ENCODE peak calls at places on chromosomes 7 and 10, in five cellular contexts. R is retina; J is fibroblast of lung; X is stimulated activated CD4-positive, alpha-beta T cell treated with anti-CD3 and anti-CD28 coated beads, Interleukin-1b, Interleukin-23, amount 100 ng/mL, for 24 hours; H is KG1. L is an unnamed sample.
A peak's percentile ranks its signal among the peaks of the same experiment; 100 is the strongest.

GRCh38 chr7:34320412-34320811 is 337.6 kb upstream of the NPSR1 start:
- DNase-seq in J (no peak), H (no peak), R (no peak), X (no peak), L (no peak)

GRCh38 chr7:106793015-106793651 is 71.9 kb upstream of the PIK3CG start:
- DNase-seq in H (no peak), J (no peak), R (peak; percentile 19), X (peak; percentile 32), L (no peak)

GRCh38 chr10:125023862-125024495 is 82.1 kb downstream of the ZRANB1 start:
- DNase-seq in X (no peak), R (peak; percentile 44), H (no peak), J (no peak), L (no peak)

GRCh38 chr10:11245510-11245909 is 227.8 kb downstream of the CELF2 start:
- DNase-seq in R (no peak), J (peak; percentile 15), X (no peak), H (no peak), L (no peak)

GRCh38 chr7:69962856-69963149 is 364.5 kb downstream of the AUTS2 start:
- DNase-seq in H (no peak), X (no peak), R (no peak), J (peak; percentile 33), L (no peak)

GRCh38 chr7:115838829-115839228 is 191.7 kb downstream of the TFEC start:
- DNase-seq in H (no peak), R (no peak), X (no peak), J (no peak), L (no peak)

GRCh38 chr10:98030093-98030821 is at the start of gene CRTAC1:
- DNase-seq in R (peak; percentile 90), H (no peak), J (peak; percentile 16), X (no peak), L (no peak)

GRCh38 chr10:48470115-48470892 is 134.6 kb downstream of the ARHGAP22 start:
- DNase-seq in X (no peak), J (peak; percentile 16), H (peak; percentile 79), R (no peak), L (no peak)

GRCh38 chr7:115009139-115009538 is 87.2 kb downstream of the MDFIC start:
- DNase-seq in H (no peak), R (no peak), J (peak; percentile 50), X (no peak), L (no peak)

GRCh38 chr7:73879977-73880681 is 19.2 kb downstream of the TMEM270 start:
- DNase-seq in J (no peak), X (no peak), R (no peak), H (no peak), L (no peak)

GRCh38 chr7:64541438-64542359 is 21.2 kb downstream of the ZNF680 start:
- DNase-seq in H (no peak), J (peak; percentile 92), R (no peak), X (no peak), L (no peak)

GRCh38 chr7:96136600-96137239 is 185.2 kb downstream of the SLC25A13 start:
- DNase-seq in X (no peak), J (no peak), R (no peak), H (no peak), L (no peak)

GRCh38 chr10:47058961-47059391 is 147.7 kb downstream of the PTPN20 start:
- DNase-seq in R (no peak), X (no peak), H (no peak), J (peak; percentile 16), L (no peak)

GRCh38 chr7:114082934-114083647 is 164.3 kb upstream of the PPP1R3A start:
- DNase-seq in H (no peak), X (no peak), R (peak; percentile 81), J (peak; percentile 13), L (no peak)

GRCh38 chr10:10774416-10774815 is 243.3 kb upstream of the CELF2 start:
- DNase-seq in X (no peak), R (no peak), H (no peak), J (no peak), L (no peak)

GRCh38 chr10:119231654-119232053 is 24.3 kb downstream of the GRK5 start:
- DNase-seq in H (no peak), R (no peak), J (no peak), X (no peak), L (no peak)

GRCh38 chr7:45162943-45163691 is 5.5 kb downstream of the RAMP3 start:
- DNase-seq in X (no peak), J (no peak), R (no peak), H (no peak), L (no peak)

GRCh38 chr7:130009848-130010688 is 41.1 kb downstream of the ZC3HC1 start:
- DNase-seq in R (no peak), H (no peak), X (no peak), J (peak; percentile 90), L (no peak)

GRCh38 chr7:114818501-114818900 is 103.4 kb upstream of the MDFIC start:
- DNase-seq in X (no peak), J (peak; percentile 88), H (no peak), R (no peak), L (no peak)